ENCODE peak calls at places on chromosomes 3 and 15, in four cellular contexts. F is GM12865, Z is HFFc6, Q is psoas muscle. R is an unnamed sample.

GRCh38 chr3:119342176-119342575 is 48.0 kb downstream of the ARHGAP31 start:
- DNase-seq in Z (no peak), Q (no peak), F (no peak), R (peak; percentile 31)

GRCh38 chr3:151320131-151320530 is 3.5 kb upstream of the GPR87 start:
- DNase-seq in Z (no peak), F (no peak), Q (no peak), R (no peak)

GRCh38 chr3:50201573-50202315 is 3.3 kb upstream of the SLC38A3 start:
- DNase-seq in Z (no peak), F (no peak), Q (no peak), R (no peak)

GRCh38 chr3:44109997-44110396 is 131.7 kb upstream of the TOPAZ1 start:
- DNase-seq in F (no peak), Z (no peak), Q (no peak), R (no peak)

GRCh38 chr15:75597667-75598341 is 18.7 kb upstream of the PTPN9 start:
- DNase-seq in F (peak; percentile 25), Z (no peak), Q (no peak), R (no peak)

GRCh38 chr3:133895208-133896001 is at the start of gene RAB6B:
- DNase-seq in Q (peak; percentile 44), Z (no peak), F (peak; percentile 21), R (no peak)

GRCh38 chr3:13092621-13093339 is 19.6 kb upstream of the IQSEC1 start:
- DNase-seq in Q (peak; percentile 56), Z (no peak), F (no peak), R (no peak)

GRCh38 chr3:177278016-177278415 is 80.7 kb upstream of the TBL1XR1 start:
- DNase-seq in Q (no peak), F (no peak), Z (no peak), R (no peak)

GRCh38 chr3:10753964-10754363 is 62.1 kb upstream of the SLC6A11 start:
- DNase-seq in Z (peak; percentile 40), Q (peak; percentile 27), F (peak; percentile 27), R (no peak)

GRCh38 chr3:31696009-31696297 is 163.2 kb downstream of the STT3B start:
- DNase-seq in Q (no peak), F (no peak), Z (no peak), R (no peak)

GRCh38 chr15:71804226-71804625 is 6.1 kb upstream of the NR2E3 start:
- DNase-seq in Z (no peak), F (peak; percentile 35), Q (no peak), R (no peak)

GRCh38 chr15:64009241-64009640 is 37.0 kb downstream of the DAPK2 start:
- DNase-seq in Q (peak; percentile 66), F (peak; percentile 54), Z (no peak), R (no peak)

GRCh38 chr3:136266468-136266867 is 16.3 kb downstream of the PCCB start:
- DNase-seq in Q (no peak), F (peak; percentile 37), Z (peak; percentile 74), R (no peak)

GRCh38 chr15:37046876-37047614 is 53.3 kb downstream of the MEIS2 start:
- DNase-seq in F (no peak), Z (peak; percentile 48), Q (no peak), R (no peak)

GRCh38 chr15:99006904-99007495 is 592 bp downstream of the PGPEP1L start:
- DNase-seq in F (no peak), Z (no peak), Q (no peak), R (no peak)

GRCh38 chr3:194489736-194490612 is 3.2 kb upstream of the ATP13A3 start:
- DNase-seq in Q (no peak), F (peak; percentile 80), Z (peak; percentile 35), R (no peak)

GRCh38 chr15:80572337-80572736 is 122.8 kb upstream of the ABHD17C start:
- DNase-seq in Z (no peak), Q (no peak), F (no peak), R (no peak)

GRCh38 chr3:122366379-122366749 is 16.7 kb downstream of the MIX23 start:
- DNase-seq in F (no peak), Q (no peak), Z (no peak), R (no peak)

GRCh38 chr3:172553526-172554252 is 30.5 kb upstream of the TNFSF10 start:
- DNase-seq in F (no peak), Z (no peak), Q (no peak), R (no peak)

GRCh38 chr15:50627351-50628055 is 59.1 kb downstream of the TRPM7 start:
- DNase-seq in Z (peak; percentile 56), F (no peak), Q (no peak), R (no peak)

GRCh38 chr3:42070089-42070885 is 20.9 kb upstream of the TRAK1 start:
- DNase-seq in Q (no peak), F (no peak), Z (no peak), R (no peak)

GRCh38 chr15:42608110-42608531 is 32.7 kb downstream of the STARD9 start:
- DNase-seq in Q (no peak), F (peak; percentile 72), Z (no peak), R (no peak)

GRCh38 chr3:177802151-177802900 is 605.0 kb upstream of the TBL1XR1 start:
- DNase-seq in Z (peak; percentile 34), Q (no peak), F (no peak), R (peak; percentile 85)

GRCh38 chr3:116005404-116005803 is 382.1 kb downstream of the GAP43 start:
- DNase-seq in Z (peak; percentile 96), F (no peak), Q (peak; percentile 12), R (peak; percentile 67)

DNA sequence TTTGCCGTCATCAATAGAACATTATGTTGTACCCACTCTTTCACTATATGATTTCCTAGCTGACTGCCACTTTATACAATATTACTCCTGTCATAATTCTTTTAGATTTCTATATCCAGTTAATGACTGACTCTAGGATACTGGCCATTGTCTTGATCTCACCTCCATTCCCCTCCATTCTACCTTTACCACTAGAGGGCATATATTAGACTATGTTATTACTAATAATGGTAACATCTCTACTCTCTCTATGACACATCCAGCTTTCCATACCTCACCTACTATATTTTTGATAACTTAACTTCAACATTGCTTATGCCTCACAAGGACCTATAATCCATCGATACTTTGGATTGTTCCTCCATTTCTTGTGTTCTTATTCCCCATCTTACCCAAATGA is 31.4 kb upstream of the POU1F1 start:
- DNase-seq in Z (no peak), F (no peak), Q (no peak), R (no peak)
- TF ChIP-seq CTCF in Z (peak; percentile 71), F (peak; percentile 12), Q (no peak), R (no peak)

DNA sequence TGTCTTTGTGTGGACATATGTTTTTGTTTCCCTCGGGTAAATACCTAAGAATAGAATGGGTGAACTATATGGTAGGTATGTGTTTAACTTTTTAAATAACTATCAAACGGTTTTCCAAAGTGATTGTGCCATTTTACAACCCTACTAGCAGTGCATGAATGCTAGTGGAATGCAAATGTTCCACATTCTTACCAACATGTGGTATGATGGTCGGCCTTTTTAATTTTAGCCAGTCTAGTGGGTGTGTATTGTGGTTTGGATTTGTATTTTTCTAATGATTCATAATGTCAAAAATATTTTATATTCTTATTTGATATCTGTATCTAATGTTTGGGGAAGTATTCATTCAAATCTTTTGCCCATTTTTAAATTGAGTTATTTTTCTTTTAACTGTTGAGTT is 68.2 kb upstream of the SMAD3 start:
- DNase-seq in F (no peak), Q (no peak), Z (peak; percentile 85), R (peak; percentile 51)
- TF ChIP-seq CTCF in F (no peak), Q (no peak), Z (no peak), R (no peak)

DNA sequence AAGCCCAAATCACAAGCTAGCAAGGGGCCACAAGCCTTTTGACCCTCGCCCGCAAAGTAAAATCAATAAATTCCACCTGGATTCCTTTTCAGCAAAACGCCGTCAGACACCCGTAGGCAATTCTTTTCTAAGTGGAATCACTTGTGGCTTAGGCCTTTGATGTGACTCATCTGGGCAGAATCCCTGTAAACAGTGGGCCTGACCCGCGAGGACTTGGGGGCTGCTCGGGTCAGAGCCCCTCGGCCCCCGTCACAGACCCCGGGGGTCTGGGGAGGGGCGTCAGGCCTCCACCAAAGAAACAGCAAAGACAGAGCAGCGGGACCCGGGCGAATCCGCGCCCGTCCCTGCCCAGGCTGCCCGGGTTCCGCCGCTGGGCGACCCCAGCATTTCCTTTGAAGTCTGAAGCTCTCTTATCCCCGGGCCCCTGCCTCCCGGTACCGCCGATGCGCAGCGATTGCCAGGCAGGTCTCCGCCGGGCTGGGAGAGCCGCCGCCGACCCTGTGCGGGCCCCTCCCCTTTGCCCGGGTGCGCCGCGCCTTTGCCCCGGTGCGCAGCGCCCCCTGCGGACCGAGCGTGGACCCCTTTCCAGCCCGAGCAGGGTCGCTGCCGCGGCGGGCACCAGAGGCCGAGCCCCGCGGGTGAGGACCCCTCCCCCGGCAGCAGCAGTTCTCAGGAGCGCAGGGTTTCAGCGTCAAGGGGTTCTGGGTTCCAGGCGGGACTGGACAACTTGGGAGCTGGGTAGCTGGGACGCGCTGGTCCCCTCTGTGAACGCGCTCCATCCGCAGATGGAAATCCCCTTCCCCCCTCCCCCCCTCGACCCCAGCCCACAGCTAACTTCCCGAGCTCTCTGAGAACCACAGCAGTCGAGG is 178.3 kb downstream of the UACA start:
- DNase-seq in Z (peak; percentile 24), F (no peak), Q (peak; percentile 18), R (no peak)
- TF ChIP-seq CTCF in Z (peak; percentile 75), F (no peak), Q (peak; percentile 26), R (peak; percentile 21)

DNA sequence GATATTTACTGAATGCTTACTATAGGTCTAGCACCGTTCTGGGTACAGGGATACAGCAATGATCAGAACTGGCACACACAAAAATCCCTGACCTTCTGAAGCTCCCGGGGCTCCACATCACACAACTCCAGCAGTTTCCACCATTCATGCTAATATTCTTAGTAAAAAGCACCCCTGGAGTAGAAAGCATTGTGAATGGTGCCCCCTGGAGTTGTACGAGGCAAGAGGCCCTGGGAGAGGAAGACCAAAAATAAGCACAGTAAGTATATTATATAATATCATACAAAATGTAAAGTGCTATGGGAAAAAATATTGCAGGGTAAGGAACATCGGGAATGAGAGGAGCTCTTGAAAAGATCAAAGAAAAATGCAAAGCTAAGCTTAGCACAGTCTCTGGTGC is 790 bp upstream of the SRGAP3 start:
- DNase-seq in F (no peak), Z (no peak), Q (no peak), R (no peak)
- TF ChIP-seq CTCF in F (no peak), Z (peak; percentile 30), Q (peak; percentile 10), R (peak; percentile 8)

GRCh38 chr3:143644370-143645089 is 203.7 kb downstream of the SLC9A9 start:
- DNase-seq in Z (peak; percentile 59), Q (no peak), F (peak; percentile 77), R (peak; percentile 76)
- TF ChIP-seq CTCF in Z (peak; percentile 79), Q (peak; percentile 59), F (peak; percentile 48), R (peak; percentile 61)

DNA sequence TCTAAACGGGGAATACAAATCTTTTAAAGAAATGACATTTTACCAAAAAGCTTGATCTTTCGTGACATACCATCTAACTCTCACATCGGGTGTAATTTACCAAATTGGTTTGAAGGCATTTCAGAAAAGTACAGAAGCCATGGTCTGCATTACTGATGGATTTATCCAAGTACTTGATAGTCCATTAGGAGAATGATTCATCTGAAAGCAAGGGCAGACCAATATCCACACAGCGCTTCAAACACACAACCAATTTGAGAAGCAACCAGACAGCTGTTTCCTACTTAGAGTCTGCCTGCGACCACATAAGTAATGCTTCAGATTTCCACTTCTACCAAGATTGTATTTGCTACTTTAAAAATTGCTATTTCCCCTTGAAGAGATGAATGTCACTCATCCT is 697.6 kb upstream of the ALCAM start:
- DNase-seq in Q (no peak), F (no peak), Z (no peak), R (no peak)
- TF ChIP-seq CTCF in Q (no peak), F (no peak), Z (no peak), R (no peak)